ENCODE peak calls at places on chromosomes 16 and 17, in nine cellular contexts. O, J, F, A, R, C, P, H and L are unnamed samples.

GRCh38 chr17:78965369-78965982 is 14.2 kb downstream of the LGALS3BP start:
- DNase-seq in H (no peak), O (no peak), C (no peak), P (no peak), F (no peak), J (no peak), A (no peak), R (no peak), L (no peak)

GRCh38 chr17:258045-258734 is 76.7 kb upstream of the DOC2B start:
- DNase-seq in J (no peak), F (no peak), A (no peak), C (peak), H (no peak), P (peak), R (no peak), O (no peak), L (no peak)

GRCh38 chr16:4494746-4495490 is 18.7 kb downstream of the HMOX2 start:
- DNase-seq in R (no peak), H (no peak), J (no peak), O (no peak), P (no peak), F (peak), C (no peak), A (no peak), L (no peak)

GRCh38 chr17:42284566-42284965 is 3.7 kb upstream of the STAT5A start:
- DNase-seq in P (no peak), C (no peak), A (no peak), O (no peak), F (no peak), H (no peak), R (peak), J (no peak), L (no peak)

GRCh38 chr17:18261146-18261515 is 669 bp downstream of the MIEF2 start:
- DNase-seq in P (peak), H (peak), J (peak), R (peak), A (no peak), F (peak), C (no peak), O (no peak), L (no peak)

GRCh38 chr17:39831588-39831987 is 32.5 kb downstream of the IKZF3 start:
- DNase-seq in H (no peak), J (no peak), O (no peak), A (no peak), R (no peak), P (no peak), F (no peak), C (no peak), L (no peak)

GRCh38 chr17:50332196-50332595 is 13.7 kb upstream of the XYLT2 start:
- DNase-seq in P (no peak), F (no peak), A (no peak), C (no peak), H (no peak), J (no peak), O (no peak), R (no peak), L (no peak)

GRCh38 chr17:57597531-57598453 is 147.3 kb downstream of the CCDC182 start:
- DNase-seq in C (peak), P (peak), R (peak), H (peak), F (peak), A (no peak), J (peak), O (no peak), L (no peak)

GRCh38 chr17:75539969-75540729 is 14.7 kb downstream of the LLGL2 start:
- DNase-seq in O (no peak), J (no peak), A (no peak), P (no peak), H (no peak), C (no peak), R (no peak), F (no peak), L (no peak)

GRCh38 chr16:49858200-49859129 is 2.6 kb upstream of the ZNF423 start:
- DNase-seq in O (no peak), R (peak), F (no peak), A (no peak), J (peak), P (peak), H (peak), C (no peak), L (peak)

GRCh38 chr17:57045868-57046671 is 39.0 kb upstream of the AKAP1 start:
- DNase-seq in C (no peak), R (peak), A (peak), H (peak), J (peak), P (peak), F (no peak), O (no peak), L (peak)

GRCh38 chr16:79982356-79982755 is 381.8 kb upstream of the MAF start:
- DNase-seq in R (no peak), P (no peak), A (no peak), J (no peak), O (no peak), C (no peak), H (no peak), F (no peak), L (no peak)

GRCh38 chr17:74856113-74856512 is 3.6 kb downstream of the GRIN2C start:
- DNase-seq in P (no peak), F (no peak), R (no peak), C (no peak), O (no peak), A (no peak), H (no peak), J (no peak), L (no peak)

GRCh38 chr17:75998327-75998795 is 2.3 kb upstream of the CDK3 start:
- DNase-seq in C (no peak), J (peak), H (no peak), P (no peak), O (no peak), F (no peak), A (no peak), R (peak), L (no peak)